ENCODE peak calls at places on chromosomes 16 and 17, in five cellular contexts. Z is T-helper 2 cell, N is H9, X is NCI-H2107, Y is dorsolateral prefrontal cortex. W is an unnamed sample.

GRCh38 chr16:23435500-23435899 is 17.5 kb downstream of the COG7 start:
- DNase-seq in N (peak; percentile 71), Y (peak; percentile 48), X (no peak), Z (peak; percentile 44), W (peak; percentile 33)

GRCh38 chr16:2365895-2366294 is 25.4 kb upstream of the ABCA3 start:
- DNase-seq in Z (no peak), N (no peak), Y (no peak), X (no peak), W (no peak)

GRCh38 chr16:57239089-57239488 is 6.0 kb upstream of the ARL2BP start:
- DNase-seq in N (no peak), Z (no peak), X (no peak), Y (no peak), W (no peak)

GRCh38 chr16:27572711-27573110 is 22.8 kb downstream of the KATNIP start:
- DNase-seq in Z (no peak), N (no peak), X (no peak), Y (no peak), W (no peak)

GRCh38 chr16:48609453-48610023 is 442 bp downstream of the N4BP1 start:
- DNase-seq in X (no peak), Y (peak; percentile 57), Z (no peak), N (peak; percentile 43), W (peak; percentile 57)

GRCh38 chr16:11913425-11914079 is 2.2 kb downstream of the GSPT1 start:
- DNase-seq in X (no peak), Z (no peak), N (no peak), Y (no peak), W (no peak)

GRCh38 chr17:62675260-62675659 is 47.8 kb downstream of the MRC2 start:
- DNase-seq in N (no peak), X (no peak), Z (no peak), Y (peak; percentile 52), W (peak; percentile 86)

GRCh38 chr17:22193113-22193512 is 500.8 kb downstream of the KCNJ18 start:
- DNase-seq in Z (no peak), N (no peak), X (no peak), Y (no peak), W (no peak)

GRCh38 chr17:43068570-43069367 is 43.7 kb downstream of the RND2 start:
- DNase-seq in Z (no peak), X (no peak), N (no peak), Y (no peak), W (no peak)

GRCh38 chr17:76816590-76817135 is 51.5 kb upstream of the MGAT5B start:
- DNase-seq in Y (peak; percentile 78), Z (peak; percentile 12), X (peak; percentile 35), N (peak; percentile 88), W (peak; percentile 94)

GRCh38 chr16:51540259-51540658 is 389.2 kb upstream of the SALL1 start:
- DNase-seq in X (no peak), N (no peak), Y (no peak), Z (no peak), W (no peak)

GRCh38 chr16:71917900-71918299 is 22.6 kb downstream of the IST1 start:
- DNase-seq in Z (no peak), N (no peak), X (no peak), Y (no peak), W (no peak)

GRCh38 chr17:75031972-75032895 is 14.5 kb downstream of the ATP5PD start:
- DNase-seq in X (peak; percentile 22), Z (peak; percentile 36), Y (peak; percentile 94), N (peak; percentile 68), W (peak; percentile 75)

GRCh38 chr16:49755291-49755611 is 100.7 kb downstream of the ZNF423 start:
- DNase-seq in N (no peak), Y (no peak), Z (no peak), X (no peak), W (no peak)

GRCh38 chr17:81582769-81583168 is 30.6 kb upstream of the FAAP100 start:
- DNase-seq in Z (no peak), N (no peak), X (no peak), Y (no peak), W (no peak)

GRCh38 chr17:28230011-28230410 is 89.0 kb upstream of the TMEM97 start:
- DNase-seq in N (no peak), X (no peak), Y (no peak), Z (no peak), W (no peak)

GRCh38 chr17:9444687-9445086 is 130.9 kb downstream of the STX8 start:
- DNase-seq in Z (no peak), X (no peak), N (no peak), Y (no peak), W (no peak)

GRCh38 chr17:47862621-47863440 is 11.9 kb upstream of the SP6 start:
- DNase-seq in Y (no peak), Z (no peak), N (no peak), X (no peak), W (no peak)